ENCODE peak calls at places on chromosomes 7 and 10, in four cellular contexts. T is AG04450, P is cardiac fibroblast, N is HepG2. U is an unnamed sample.

GRCh38 chr7:108132551-108133265 is 2.5 kb upstream of the LAMB4 start:
- DNase-seq in P (no peak), T (no peak), N (no peak), U (no peak)

GRCh38 chr10:117537436-117537903 is 5.1 kb upstream of the EMX2 start:
- DNase-seq in P (peak), N (no peak), T (no peak), U (no peak)

GRCh38 chr7:151684408-151685175 is 164.9 kb upstream of the RHEB start:
- DNase-seq in P (no peak), T (no peak), N (no peak), U (no peak)

GRCh38 chr7:99127636-99128035 is 16.3 kb downstream of the SMURF1 start:
- DNase-seq in P (peak), T (no peak), N (no peak), U (no peak)

GRCh38 chr7:128954830-128955797 is 17.4 kb downstream of the IRF5 start:
- DNase-seq in P (peak), N (no peak), T (peak), U (no peak)

GRCh38 chr7:104010052-104010909 is 20.8 kb upstream of the RELN start:
- DNase-seq in N (peak), P (no peak), T (no peak), U (no peak)

GRCh38 chr10:17144757-17145156 is 15.1 kb upstream of the CUBN start:
- DNase-seq in T (no peak), P (no peak), N (no peak), U (peak)

GRCh38 chr7:70704921-70705346 is 427.0 kb upstream of the GALNT17 start:
- DNase-seq in P (peak), T (no peak), N (no peak), U (no peak)

GRCh38 chr10:33799281-33799943 is 464.9 kb upstream of the NRP1 start:
- DNase-seq in N (peak), T (no peak), P (peak), U (no peak)

GRCh38 chr10:21260060-21260792 is 265.3 kb downstream of the SKIDA1 start:
- DNase-seq in P (peak), T (no peak), N (no peak), U (no peak)

GRCh38 chr10:15088428-15089261 is at the start of gene ACBD7:
- DNase-seq in T (peak), P (peak), N (peak), U (no peak)

GRCh38 chr10:546451-546850 is 143.0 kb downstream of the DIP2C start:
- DNase-seq in N (no peak), T (no peak), P (no peak), U (no peak)

GRCh38 chr7:292826-293225 is 2.9 kb downstream of the FOXL3 start:
- DNase-seq in T (no peak), N (no peak), P (no peak), U (no peak)

GRCh38 chr10:112957589-112958202 is 7.6 kb downstream of the TCF7L2 start:
- DNase-seq in T (no peak), N (no peak), P (no peak), U (no peak)

GRCh38 chr7:30908681-30909080 is 3.0 kb upstream of the AQP1 start:
- DNase-seq in T (no peak), P (no peak), N (no peak), U (no peak)
- TF ChIP-seq CTCF in T (peak), P (peak), N (peak), U (peak)

GRCh38 chr7:44073664-44074348 is 8.4 kb upstream of the PGAM2 start:
- DNase-seq in P (no peak), T (no peak), N (no peak), U (no peak)
- H3K4me3 ChIP-seq in P (peak), T (no peak), N (no peak), U (no peak)

GRCh38 chr10:24983946-24984345 is 31.5 kb upstream of the PRTFDC1 start:
- DNase-seq in N (no peak), T (no peak), P (peak), U (no peak)

GRCh38 chr10:24979685-24980084 is 27.3 kb upstream of the PRTFDC1 start:
- DNase-seq in N (no peak), T (no peak), P (no peak), U (no peak)

GRCh38 chr10:24982294-24983064 is 30.1 kb upstream of the PRTFDC1 start:
- DNase-seq in N (no peak), P (no peak), T (no peak), U (peak)

DNA sequence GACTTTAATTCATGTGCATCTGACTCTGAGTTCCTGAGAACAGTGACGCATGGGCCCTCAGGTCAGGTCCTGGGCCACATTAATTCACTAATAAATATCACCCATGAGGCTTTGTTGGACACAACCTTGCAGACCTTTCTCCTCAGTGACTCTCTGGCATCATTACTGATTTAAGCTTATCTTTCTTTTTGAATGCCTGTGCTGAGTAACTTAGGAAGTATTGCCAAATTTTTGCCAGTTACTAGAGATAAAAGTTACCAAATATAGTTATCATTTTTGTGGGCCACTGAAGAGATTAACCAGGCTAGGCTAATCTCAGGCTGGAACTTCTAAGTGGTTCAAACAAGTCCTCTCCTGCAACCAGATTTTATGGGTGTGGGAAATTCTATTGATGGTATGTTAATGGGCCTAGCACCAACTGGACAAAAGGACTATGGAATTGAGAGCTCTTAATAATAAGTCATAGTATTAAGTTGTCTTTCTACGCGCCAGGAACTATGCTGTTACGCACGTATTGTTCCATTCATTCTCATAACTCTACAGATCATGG is 28.8 kb upstream of the PRTFDC1 start:
- DNase-seq in P (peak), N (no peak), T (no peak), U (no peak)
- TF ChIP-seq CTCF in P (no peak), N (no peak), T (no peak), U (no peak)

DNA sequence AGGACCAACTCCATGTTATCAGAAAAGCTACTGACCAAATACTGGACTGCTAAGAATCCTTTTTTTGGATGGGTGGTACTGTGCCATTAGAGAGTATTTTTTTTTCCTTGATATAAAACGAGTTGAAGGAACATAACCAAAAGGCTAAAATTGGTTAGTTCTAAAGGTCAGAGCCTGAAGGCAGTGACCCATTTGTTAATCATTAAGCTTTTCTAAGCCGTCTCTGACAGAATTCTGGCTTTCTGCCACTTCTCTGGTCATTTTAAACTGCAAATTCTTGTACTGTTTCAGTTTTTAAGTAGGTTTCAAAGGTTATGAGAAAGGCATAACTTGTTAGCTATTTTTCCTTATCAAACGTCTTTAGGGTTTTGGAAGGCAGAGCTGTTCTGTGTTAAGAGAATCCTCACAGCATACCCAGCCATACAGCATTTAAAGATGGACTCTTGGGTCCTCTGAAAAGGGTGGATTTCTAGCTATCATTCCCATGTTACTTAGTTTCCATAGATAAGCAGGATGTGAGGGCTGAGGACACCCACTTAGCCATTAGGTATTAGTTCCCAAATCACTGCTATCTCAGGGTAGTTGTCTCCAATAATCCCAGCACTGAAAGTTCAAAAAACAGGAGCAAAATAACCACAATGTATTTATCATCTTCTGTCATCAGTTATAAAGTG is 196.8 kb downstream of the RNLS start:
- DNase-seq in N (peak), T (no peak), P (peak), U (peak)
- H3K4me3 ChIP-seq in N (peak), T (no peak), P (no peak), U (peak)

GRCh38 chr10:123766012-123766411 is 99.9 kb downstream of the GPR26 start:
- DNase-seq in T (no peak), N (no peak), P (no peak), U (no peak)

GRCh38 chr10:123769647-123770046 is 103.5 kb downstream of the GPR26 start:
- DNase-seq in N (no peak), T (no peak), P (no peak), U (no peak)

GRCh38 chr10:123771877-123772644 is 105.9 kb downstream of the GPR26 start:
- DNase-seq in P (no peak), T (no peak), N (no peak), U (no peak)

GRCh38 chr10:123761666-123762230 is 95.6 kb downstream of the GPR26 start:
- DNase-seq in N (no peak), P (no peak), T (no peak), U (no peak)

GRCh38 chr10:123766761-123767160 is 100.6 kb downstream of the GPR26 start:
- DNase-seq in T (no peak), N (no peak), P (no peak), U (no peak)
- TF ChIP-seq CTCF in T (no peak), N (no peak), P (no peak), U (no peak)

GRCh38 chr10:30770229-30770628 is 140.7 kb upstream of the LYZL2 start:
- DNase-seq in T (no peak), N (no peak), P (no peak), U (no peak)
- H3K4me3 ChIP-seq in T (no peak), N (no peak), P (no peak), U (no peak)

GRCh38 chr7:111525100-111525499 is 37.2 kb downstream of the IMMP2L start:
- DNase-seq in T (no peak), P (no peak), N (no peak), U (no peak)

GRCh38 chr7:111529507-111530355 is 32.6 kb downstream of the IMMP2L start:
- DNase-seq in T (no peak), N (peak), P (peak), U (no peak)

GRCh38 chr7:111528331-111528730 is 34.0 kb downstream of the IMMP2L start:
- DNase-seq in P (no peak), T (no peak), N (no peak), U (peak)

GRCh38 chr7:111530356-111530668 is 32.0 kb downstream of the IMMP2L start:
- DNase-seq in P (no peak), N (no peak), T (no peak), U (no peak)

GRCh38 chr7:111527545-111527944 is 34.7 kb downstream of the IMMP2L start:
- DNase-seq in P (no peak), N (no peak), T (no peak), U (peak)
- TF ChIP-seq CTCF in P (no peak), N (no peak), T (no peak), U (no peak)

U was measured in GM12864.